ENCODE peak calls at places on chromosomes 5 and 9, in eight cellular contexts. Z is body of pancreas, Q is A549, I is endodermal cell, K is left ventricle myocardium inferior, S is endothelial cell, M is upper lobe of right lung, J is B cell. D is an unnamed sample.

GRCh38 chr9:27165670-27166069 is 56.6 kb downstream of the TEK start:
- DNase-seq in Z (no peak), Q (no peak), I (peak), K (no peak), S (no peak), M (no peak), J (no peak), D (no peak)

GRCh38 chr9:100474082-100474949 is 1.4 kb downstream of the TMEFF1 start:
- DNase-seq in Z (no peak), Q (no peak), I (peak), K (no peak), S (peak), M (no peak), J (no peak), D (peak)

GRCh38 chr9:125486109-125486508 is 220.9 kb downstream of the MAPKAP1 start:
- DNase-seq in Z (no peak), Q (no peak), I (no peak), K (no peak), S (no peak), M (no peak), J (no peak), D (no peak)

GRCh38 chr5:180090769-180091546 is 19.4 kb upstream of the RNF130 start:
- DNase-seq in Z (peak), Q (no peak), I (peak), K (no peak), S (peak), M (no peak), J (no peak), D (peak)

GRCh38 chr5:149005077-149005892 is 57.6 kb downstream of the SH3TC2 start:
- DNase-seq in Z (no peak), Q (no peak), I (no peak), K (no peak), S (no peak), M (no peak), J (no peak), D (no peak)

GRCh38 chr5:1130218-1130946 is 18.5 kb upstream of the SLC12A7 start:
- DNase-seq in Z (peak), Q (no peak), I (no peak), K (no peak), S (no peak), M (peak), J (no peak), D (no peak)

GRCh38 chr9:135803441-135803840 is 101.5 kb downstream of the KCNT1 start:
- DNase-seq in Z (no peak), Q (no peak), I (no peak), K (no peak), S (no peak), M (no peak), J (no peak), D (no peak)

GRCh38 chr5:90055831-90056328 is 353.7 kb downstream of the CETN3 start:
- DNase-seq in Z (no peak), Q (no peak), I (peak), K (no peak), S (no peak), M (no peak), J (no peak), D (no peak)

GRCh38 chr5:139711067-139711851 is 63.1 kb downstream of the CXXC5 start:
- DNase-seq in Z (no peak), Q (peak), I (peak), K (peak), S (peak), M (no peak), J (peak), D (no peak)

GRCh38 chr5:138466900-138467710 is 1.8 kb downstream of the EGR1 start:
- DNase-seq in Z (peak), Q (no peak), I (no peak), K (no peak), S (no peak), M (peak), J (no peak), D (no peak)

GRCh38 chr5:16461782-16462181 is 3.8 kb downstream of the ZNF622 start:
- DNase-seq in Z (no peak), Q (no peak), I (no peak), K (no peak), S (no peak), M (no peak), J (no peak), D (no peak)

GRCh38 chr5:59783264-59783663 is 110.3 kb downstream of the PDE4D start:
- DNase-seq in Z (no peak), Q (no peak), I (no peak), K (no peak), S (no peak), M (no peak), J (no peak), D (no peak)

GRCh38 chr5:178982941-178983340 is 12.2 kb downstream of the GRM6 start:
- DNase-seq in Z (no peak), Q (no peak), I (no peak), K (no peak), S (no peak), M (no peak), J (no peak), D (no peak)
- TF ChIP-seq CTCF in Z (no peak), Q (no peak), I (no peak), K (no peak), S (no peak), M (no peak), J (no peak), D (no peak)

DNA sequence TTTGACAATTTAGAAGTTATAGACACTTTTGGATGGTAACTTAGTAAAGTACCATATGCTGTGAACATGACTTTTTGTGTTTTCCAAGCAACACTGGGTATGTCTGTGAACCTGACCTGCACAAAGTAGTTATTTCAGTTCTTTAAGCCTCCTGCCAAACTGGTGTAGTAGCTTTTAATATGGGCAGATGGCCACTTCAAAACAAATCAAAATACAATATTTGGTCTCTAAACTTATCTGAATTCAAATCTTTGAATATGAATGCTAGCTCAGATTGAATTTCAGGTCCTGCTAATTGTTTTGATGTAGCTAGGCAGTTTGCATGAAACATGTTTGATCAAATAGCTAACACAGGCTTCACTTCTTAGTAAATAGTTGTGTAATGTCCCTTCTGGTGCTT is 1176.7 kb upstream of the CDH9 start:
- DNase-seq in Z (no peak), Q (no peak), I (no peak), K (no peak), S (no peak), M (no peak), J (no peak), D (no peak)
- TF ChIP-seq CTCF in Z (no peak), Q (no peak), I (no peak), K (no peak), S (no peak), M (no peak), J (no peak), D (no peak)

GRCh38 chr9:129481824-129482511 is 138.9 kb downstream of the C9orf50 start:
- DNase-seq in Z (no peak), Q (no peak), I (peak), K (peak), S (no peak), M (no peak), J (no peak), D (peak)
- TF ChIP-seq CTCF in Z (no peak), Q (peak), I (peak), K (peak), S (no peak), M (peak), J (no peak), D (no peak)

DNA sequence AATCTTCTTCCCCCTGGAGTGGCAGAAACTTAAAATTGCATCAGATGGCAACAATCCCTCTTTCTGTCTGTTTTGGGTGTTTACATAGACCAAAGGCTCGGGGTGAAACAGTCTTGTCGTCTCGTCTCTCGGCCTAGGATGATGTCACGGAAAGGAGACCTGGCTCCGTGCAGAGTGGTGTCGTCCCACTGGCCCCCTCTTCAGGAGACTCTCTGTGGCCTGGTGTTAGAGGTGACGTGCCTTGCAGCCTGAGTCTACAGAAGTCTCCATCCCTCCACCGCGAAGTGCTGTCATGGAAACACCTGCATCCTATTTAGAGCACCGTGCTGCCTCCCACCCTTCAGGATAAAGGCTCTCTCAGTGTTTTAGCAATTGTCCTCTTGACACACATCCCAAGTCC is 409.7 kb downstream of the IRX1 start:
- DNase-seq in Z (no peak), Q (no peak), I (peak), K (no peak), S (no peak), M (no peak), J (no peak), D (no peak)
- TF ChIP-seq CTCF in Z (no peak), Q (no peak), I (peak), K (no peak), S (no peak), M (no peak), J (no peak), D (no peak)

DNA sequence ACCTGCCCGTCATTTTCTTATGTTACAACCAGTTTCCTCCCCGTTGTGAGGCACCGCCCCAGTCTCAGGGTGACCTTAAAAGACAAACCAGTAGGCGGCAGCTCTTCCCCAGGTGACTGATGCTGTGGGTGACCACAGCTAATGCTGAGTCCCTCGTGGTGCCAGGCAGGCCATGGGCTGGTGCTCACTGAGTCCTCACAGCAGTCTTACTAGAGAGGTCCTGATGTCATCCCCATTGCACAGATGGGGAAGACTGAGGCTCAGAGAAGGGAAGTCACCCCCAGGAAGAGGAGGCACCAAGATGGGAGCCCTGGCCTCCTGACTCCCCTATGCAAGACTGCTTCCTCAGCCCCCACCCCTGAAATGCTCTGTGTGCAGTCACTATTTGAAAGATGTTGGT is 978 bp downstream of the CFAP157 start:
- DNase-seq in Z (no peak), Q (no peak), I (peak), K (no peak), S (no peak), M (no peak), J (no peak), D (no peak)
- TF ChIP-seq CTCF in Z (no peak), Q (no peak), I (peak), K (no peak), S (no peak), M (no peak), J (no peak), D (no peak)

DNA sequence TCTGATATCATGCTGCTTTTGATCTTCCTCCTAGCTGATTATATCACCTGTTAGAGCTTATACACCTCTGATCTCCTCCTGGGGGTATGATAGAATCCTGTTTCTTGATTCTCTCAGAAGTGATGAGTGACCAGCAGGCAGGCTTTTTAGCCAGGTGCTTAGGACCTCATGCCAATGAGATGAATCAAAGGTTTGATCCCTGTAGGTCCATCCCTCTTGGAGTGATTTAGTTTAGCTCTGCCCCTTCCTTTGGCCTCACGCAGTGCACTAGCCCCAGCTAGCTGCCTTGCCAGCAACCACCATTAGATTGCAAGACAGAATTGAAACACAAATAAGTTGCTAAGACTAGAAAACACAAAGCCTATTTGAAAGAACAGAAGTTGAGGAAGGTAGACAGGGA is 84.4 kb downstream of the ZSWIM6 start:
- DNase-seq in Z (no peak), Q (no peak), I (peak), K (no peak), S (no peak), M (no peak), J (no peak), D (no peak)
- TF ChIP-seq CTCF in Z (no peak), Q (no peak), I (peak), K (no peak), S (no peak), M (no peak), J (no peak), D (no peak)

GRCh38 chr9:12880406-12881016 is 105.7 kb downstream of the LURAP1L start:
- DNase-seq in Z (no peak), Q (no peak), I (no peak), K (no peak), S (no peak), M (no peak), J (no peak), D (no peak)

GRCh38 chr9:12889402-12890106 is 114.7 kb downstream of the LURAP1L start:
- DNase-seq in Z (no peak), Q (no peak), I (no peak), K (no peak), S (no peak), M (no peak), J (no peak), D (no peak)

GRCh38 chr9:12882430-12882829 is 107.6 kb downstream of the LURAP1L start:
- DNase-seq in Z (no peak), Q (no peak), I (no peak), K (no peak), S (no peak), M (no peak), J (no peak), D (no peak)

DNA sequence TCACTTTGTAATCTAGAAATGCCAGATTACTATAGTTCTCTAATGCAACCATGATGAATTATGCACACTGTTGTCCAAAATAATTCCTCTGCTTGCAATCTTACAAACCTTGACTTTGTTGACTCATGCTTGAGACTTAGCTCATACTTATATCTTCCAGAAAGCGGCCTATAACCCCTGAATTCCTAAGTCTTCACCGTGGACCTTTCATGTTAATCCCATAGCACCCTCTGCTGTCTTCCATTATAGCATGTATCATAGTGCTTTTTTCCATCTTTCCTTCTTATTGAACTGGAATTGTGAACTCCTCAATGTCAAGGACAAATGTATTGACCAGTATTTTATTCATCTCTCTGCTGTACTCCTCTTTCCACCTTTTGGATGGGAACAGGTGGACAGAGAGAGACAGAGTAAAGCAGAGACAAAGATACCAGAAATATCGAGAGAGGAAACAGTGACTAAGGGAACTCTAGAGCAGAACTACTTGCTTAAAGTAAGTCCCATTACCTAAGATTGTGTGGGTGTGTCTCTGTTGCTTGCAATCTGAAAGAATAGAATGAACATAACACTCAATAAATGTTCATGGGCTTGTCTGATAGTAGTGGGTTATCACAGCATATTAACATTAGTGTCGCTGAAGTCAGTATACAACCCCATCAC is 110.0 kb downstream of the LURAP1L start:
- DNase-seq in Z (peak), Q (peak), I (no peak), K (no peak), S (no peak), M (no peak), J (no peak), D (no peak)
- TF ChIP-seq CTCF in Z (peak), Q (peak), I (peak), K (peak), S (no peak), M (peak), J (no peak), D (peak)

GRCh38 chr5:81007637-81008027 is 47.5 kb downstream of the RASGRF2 start:
- DNase-seq in Z (no peak), Q (no peak), I (no peak), K (no peak), S (no peak), M (no peak), J (no peak), D (no peak)

GRCh38 chr5:81003987-81004386 is 43.8 kb downstream of the RASGRF2 start:
- DNase-seq in Z (no peak), Q (no peak), I (no peak), K (no peak), S (no peak), M (no peak), J (no peak), D (no peak)

GRCh38 chr5:81005708-81006107 is 45.5 kb downstream of the RASGRF2 start:
- DNase-seq in Z (no peak), Q (no peak), I (no peak), K (no peak), S (no peak), M (no peak), J (no peak), D (no peak)

GRCh38 chr5:81006231-81006630 is 46.1 kb downstream of the RASGRF2 start:
- DNase-seq in Z (no peak), Q (no peak), I (no peak), K (no peak), S (no peak), M (no peak), J (no peak), D (no peak)

GRCh38 chr5:81006955-81007636 is 46.9 kb downstream of the RASGRF2 start:
- DNase-seq in Z (no peak), Q (no peak), I (no peak), K (no peak), S (no peak), M (no peak), J (no peak), D (no peak)
- TF ChIP-seq CTCF in Z (no peak), Q (no peak), I (no peak), K (no peak), S (no peak), M (no peak), J (no peak), D (no peak)

D was measured in tibial artery.